ENCODE peak calls at places on chromosomes 12 and 14, in five cellular contexts. O is colonic mucosa; K is CD8-positive, alpha-beta memory T cell; B is CD4-positive, alpha-beta memory T cell; X is PC-3. J is an unnamed sample. For H3K4me1, the result is how much of the 10 kb centered on the place peaks cover.

GRCh38 chr14:31269599-31270195 is 62.1 kb upstream of the HECTD1 start:
- DNase-seq in B (no peak), O (no peak), K (no peak), X (no peak), J (no peak)

GRCh38 chr14:71698027-71698426 is 234.2 kb upstream of the RGS6 start:
- DNase-seq in K (no peak), B (no peak), X (no peak), O (no peak), J (no peak)

GRCh38 chr14:72666610-72667009 is 227.3 kb downstream of the DPF3 start:
- DNase-seq in K (no peak), B (no peak), O (no peak), X (peak), J (no peak)

GRCh38 chr12:72094490-72094889 is 155.8 kb downstream of the TPH2 start:
- DNase-seq in K (no peak), B (no peak), O (no peak), X (no peak), J (no peak)

GRCh38 chr12:13336216-13336615 is 139.7 kb downstream of the EMP1 start:
- DNase-seq in X (no peak), K (no peak), O (no peak), B (no peak), J (no peak)

GRCh38 chr12:112325157-112325556 is 57.1 kb downstream of the HECTD4 start:
- DNase-seq in O (no peak), X (no peak), K (no peak), B (no peak), J (no peak)

GRCh38 chr12:62249419-62249818 is 10.8 kb upstream of the USP15 start:
- DNase-seq in K (no peak), X (no peak), B (no peak), O (no peak), J (no peak)

GRCh38 chr14:38108681-38109080 is 99.0 kb upstream of the SSTR1 start:
- DNase-seq in K (no peak), X (peak), B (no peak), O (no peak), J (no peak)

DNA sequence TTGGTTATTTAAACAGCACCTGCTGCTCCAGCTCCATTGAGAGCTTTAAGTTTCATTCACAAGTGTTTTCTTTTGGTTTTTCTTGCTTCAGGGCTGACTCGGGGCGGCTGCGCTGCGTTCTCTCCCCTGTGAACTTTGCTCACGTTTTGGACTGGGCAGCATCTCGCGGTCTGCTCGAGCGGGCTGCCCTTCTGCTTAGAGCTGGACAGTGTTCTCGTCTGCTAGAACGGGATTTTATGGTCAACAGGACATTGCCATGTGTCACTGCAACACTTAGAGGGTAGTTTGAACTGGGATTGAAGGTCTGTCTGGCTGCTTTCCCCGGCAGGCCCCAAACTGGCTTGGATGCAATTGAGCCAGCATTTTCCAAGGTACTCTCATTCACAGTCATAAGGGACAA is 57.7 kb upstream of the VRK1 start:
- DNase-seq in B (no peak), K (no peak), X (no peak), O (no peak), J (no peak)
- H3K4me1 ChIP-seq in B (under half), K (under half), X (under half), O (under half), J (under half)

DNA sequence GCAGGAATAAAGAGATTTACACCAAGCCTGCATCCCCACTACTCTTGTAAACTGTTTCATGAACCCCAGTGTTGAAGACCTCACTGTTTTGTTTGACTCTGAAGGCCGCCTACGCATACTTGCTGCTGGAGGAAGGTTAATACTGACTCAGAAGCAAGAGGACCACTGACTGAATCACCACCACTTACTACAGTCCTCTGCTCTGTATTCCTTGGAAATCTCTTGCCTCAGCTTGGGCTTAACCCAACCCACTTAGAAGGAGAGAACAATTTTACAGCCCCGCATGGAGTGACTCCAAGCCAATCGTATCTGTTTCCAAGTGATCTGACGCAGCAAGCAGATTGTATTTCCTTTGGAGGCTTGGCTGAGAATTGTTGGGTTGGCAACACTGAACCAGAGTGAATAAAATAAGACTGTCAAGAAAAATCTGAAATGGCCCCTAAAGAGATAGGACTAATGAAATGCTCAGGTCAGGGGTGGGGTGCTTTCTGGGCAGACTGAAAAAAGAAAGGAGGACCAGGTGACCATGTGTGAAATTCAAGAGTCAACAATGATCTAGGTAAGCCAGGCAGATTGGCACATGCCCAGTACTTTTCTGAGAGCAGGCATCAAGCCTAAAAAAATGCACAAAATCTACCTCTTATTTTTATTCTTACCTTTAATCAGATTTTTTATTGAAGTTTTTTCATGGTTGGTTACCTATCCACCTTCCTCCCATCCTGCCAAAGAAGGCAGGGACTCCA is 248.5 kb downstream of the ZFP36L1 start:
- DNase-seq in X (peak), O (peak), K (no peak), B (no peak), J (no peak)
- H3K4me1 ChIP-seq in X (under half), O (under half), K (under half), B (under half), J (under half)

GRCh38 chr12:89370411-89370810 is 18.1 kb upstream of the DUSP6 start:
- DNase-seq in K (no peak), X (no peak), B (no peak), O (peak), J (no peak)
- H3K4me1 ChIP-seq in K (under half), X (half or more), B (under half), O (under half), J (under half)

DNA sequence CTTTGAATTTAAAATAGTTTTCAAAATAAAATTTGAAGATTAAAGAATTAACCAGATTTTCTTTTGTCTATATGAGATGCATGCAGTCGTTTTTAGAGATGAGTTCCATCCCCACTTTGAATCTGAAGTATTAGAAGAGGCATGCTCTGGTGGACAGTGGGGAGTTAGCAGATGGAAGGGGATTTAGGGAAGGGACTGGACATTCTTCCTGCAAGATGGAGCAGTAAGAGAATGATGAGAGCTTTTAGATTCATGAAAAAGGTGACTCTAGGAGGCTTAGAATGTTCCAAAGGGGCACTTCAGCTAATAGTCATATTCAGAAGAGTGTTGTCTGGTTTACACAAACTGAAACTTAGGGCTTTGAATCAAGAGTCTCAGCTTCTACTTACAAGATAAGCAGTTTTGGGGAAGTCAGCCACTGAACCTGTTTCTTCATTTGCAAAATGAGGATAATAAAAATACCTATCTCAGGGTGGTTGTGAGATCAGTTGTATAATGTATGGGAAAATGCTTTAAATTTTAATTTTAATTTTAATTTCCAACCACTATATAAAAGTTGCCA is 3.7 kb downstream of the ZBTB1 start:
- DNase-seq in K (no peak), B (no peak), O (no peak), X (no peak), J (no peak)
- H3K4me1 ChIP-seq in K (half or more), B (half or more), O (under half), X (under half), J (half or more)

DNA sequence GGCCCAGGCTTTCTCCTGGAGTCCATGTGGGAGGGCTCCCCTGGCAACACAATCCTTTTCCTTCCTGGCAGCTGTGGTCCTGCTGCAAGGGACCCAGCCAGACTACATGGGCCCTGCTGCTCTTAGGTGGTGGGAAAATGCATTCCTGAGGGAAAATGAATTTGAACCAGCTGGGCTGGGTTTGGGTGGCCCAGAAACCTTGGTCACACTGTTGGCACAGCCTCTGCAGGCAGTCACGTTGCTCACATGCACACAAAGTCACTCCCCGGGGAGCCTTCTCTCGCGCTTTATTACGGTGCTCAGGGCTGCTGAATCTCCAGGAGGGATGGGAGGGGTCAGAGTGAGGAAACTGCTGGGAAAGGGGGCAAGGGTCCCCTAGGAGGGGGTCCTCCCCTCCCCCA is 17.2 kb downstream of the PLEKHG3 start:
- DNase-seq in O (peak), K (no peak), B (no peak), X (no peak), J (no peak)
- H3K4me1 ChIP-seq in O (half or more), K (half or more), B (half or more), X (half or more), J (under half)

GRCh38 chr12:53050426-53051057 is 677 bp downstream of the TNS2 start:
- DNase-seq in X (no peak), K (no peak), B (no peak), O (no peak), J (no peak)
- H3K4me1 ChIP-seq in X (half or more), K (under half), B (under half), O (under half), J (under half)

DNA sequence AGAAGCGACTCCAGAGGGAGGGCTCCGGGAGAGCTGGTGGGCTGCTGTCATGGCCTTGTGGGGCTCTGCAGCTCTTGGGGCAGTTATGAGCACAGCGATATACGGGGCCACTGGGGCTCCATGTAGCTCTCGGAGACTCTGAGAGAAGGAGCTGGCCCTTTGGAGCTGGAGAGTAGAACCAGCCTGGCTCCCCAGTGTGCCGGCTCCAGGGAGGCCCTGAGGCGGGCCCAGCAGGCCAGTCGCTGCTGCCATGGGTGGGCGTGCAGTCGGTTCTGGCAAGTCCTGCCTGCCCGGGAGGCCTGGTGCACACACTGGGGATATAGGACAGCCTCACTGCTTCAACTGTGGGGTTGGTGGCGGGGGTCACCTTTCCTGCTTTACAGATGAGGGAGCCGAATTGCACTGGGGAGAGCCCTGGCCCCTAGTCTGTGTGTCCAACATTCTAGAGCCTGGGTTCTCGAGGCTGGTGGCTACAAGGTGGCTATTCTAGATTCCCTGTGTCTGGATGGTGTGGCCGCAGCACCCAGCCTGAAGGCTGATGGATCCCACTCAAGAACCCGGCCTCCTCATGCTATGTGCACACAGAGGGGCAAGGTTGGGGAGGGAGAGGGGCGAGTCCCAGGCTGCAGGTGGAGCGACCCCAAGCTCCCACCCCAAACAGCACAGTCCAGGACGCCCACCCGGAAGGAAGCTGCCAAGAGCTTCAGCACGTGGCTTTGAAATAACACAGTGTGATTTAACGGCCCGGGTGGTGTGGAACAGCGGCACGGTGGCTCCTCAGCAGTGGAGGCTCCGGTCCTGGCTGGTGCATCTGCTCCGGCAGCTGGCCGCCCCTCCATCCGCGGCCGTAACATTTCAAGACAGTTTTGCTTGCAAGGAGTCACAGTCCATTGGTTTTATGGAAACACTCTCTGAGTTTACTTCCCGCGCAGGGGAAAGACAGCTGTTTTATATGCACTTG is 188.3 kb upstream of the C14orf180 start:
- DNase-seq in O (peak), K (no peak), X (no peak), B (no peak), J (no peak)
- H3K4me1 ChIP-seq in O (under half), K (half or more), X (under half), B (half or more), J (half or more)

GRCh38 chr12:50619610-50619958 is 114.8 kb downstream of the DIP2B start:
- DNase-seq in X (no peak), O (no peak), K (no peak), B (no peak), J (no peak)
- H3K4me1 ChIP-seq in X (under half), O (under half), K (under half), B (under half), J (under half)

GRCh38 chr14:105974902-105975301 is 448.5 kb downstream of the TMEM121 start:
- DNase-seq in X (no peak), B (peak), K (peak), O (no peak), J (peak)
- H3K4me1 ChIP-seq in X (under half), B (under half), K (under half), O (under half), J (under half)

J was measured in naive thymus-derived CD4-positive, alpha-beta T cell.